ENCODE peak calls at places on chromosome 7, in seven cellular contexts. One of them, this sample, is unnamed.

GRCh38 chr7:71285614-71286013 is 153.7 kb downstream of the GALNT17 start:
- DNase-seq in stomach: no peak
- DNase-seq in AG04450: no peak
- DNase-seq in brain microvascular endothelial cell: no peak
- DNase-seq in IMR-90: no peak
- DNase-seq in retinal pigment epithelial cell: no peak
- DNase-seq in astrocyte of the spinal cord: no peak
- DNase-seq in this sample: no peak

GRCh38 chr7:46146454-46147255 is 225.6 kb upstream of the IGFBP3 start:
- DNase-seq in stomach: no peak
- DNase-seq in AG04450: no peak
- DNase-seq in brain microvascular endothelial cell: peak
- DNase-seq in IMR-90: peak
- DNase-seq in retinal pigment epithelial cell: no peak
- DNase-seq in astrocyte of the spinal cord: peak
- DNase-seq in this sample: peak

GRCh38 chr7:100132697-100133137 is 6.0 kb downstream of the MBLAC1 start:
- DNase-seq in stomach: peak
- DNase-seq in AG04450: no peak
- DNase-seq in brain microvascular endothelial cell: peak
- DNase-seq in IMR-90: peak
- DNase-seq in retinal pigment epithelial cell: no peak
- DNase-seq in astrocyte of the spinal cord: peak
- DNase-seq in this sample: peak

GRCh38 chr7:150397376-150398107 is 18.4 kb downstream of the ZNF775 start:
- DNase-seq in stomach: no peak
- DNase-seq in AG04450: no peak
- DNase-seq in brain microvascular endothelial cell: no peak
- DNase-seq in IMR-90: no peak
- DNase-seq in retinal pigment epithelial cell: no peak
- DNase-seq in astrocyte of the spinal cord: no peak
- DNase-seq in this sample: no peak

GRCh38 chr7:64868469-64868868 is 34.6 kb upstream of the ZNF273 start:
- DNase-seq in stomach: peak
- DNase-seq in AG04450: no peak
- DNase-seq in brain microvascular endothelial cell: no peak
- DNase-seq in IMR-90: no peak
- DNase-seq in retinal pigment epithelial cell: no peak
- DNase-seq in astrocyte of the spinal cord: no peak
- DNase-seq in this sample: no peak

GRCh38 chr7:5419523-5420107 is 4.0 kb downstream of the TNRC18 start:
- DNase-seq in stomach: peak
- DNase-seq in AG04450: no peak
- DNase-seq in brain microvascular endothelial cell: no peak
- DNase-seq in IMR-90: no peak
- DNase-seq in retinal pigment epithelial cell: no peak
- DNase-seq in astrocyte of the spinal cord: no peak
- DNase-seq in this sample: no peak

GRCh38 chr7:159317294-159317693 is 172.6 kb upstream of the VIPR2 start:
- DNase-seq in stomach: no peak
- DNase-seq in AG04450: no peak
- DNase-seq in brain microvascular endothelial cell: no peak
- DNase-seq in IMR-90: no peak
- DNase-seq in retinal pigment epithelial cell: no peak
- DNase-seq in astrocyte of the spinal cord: no peak
- DNase-seq in this sample: no peak

GRCh38 chr7:133536450-133536849 is 283.6 kb downstream of the EXOC4 start:
- DNase-seq in stomach: no peak
- DNase-seq in AG04450: no peak
- DNase-seq in brain microvascular endothelial cell: no peak
- DNase-seq in IMR-90: no peak
- DNase-seq in retinal pigment epithelial cell: no peak
- DNase-seq in astrocyte of the spinal cord: no peak
- DNase-seq in this sample: no peak

GRCh38 chr7:118053353-118053752 is 130.6 kb upstream of the LSM8 start:
- DNase-seq in stomach: no peak
- DNase-seq in AG04450: no peak
- DNase-seq in brain microvascular endothelial cell: no peak
- DNase-seq in IMR-90: no peak
- DNase-seq in retinal pigment epithelial cell: no peak
- DNase-seq in astrocyte of the spinal cord: no peak
- DNase-seq in this sample: no peak

GRCh38 chr7:98211221-98211675 is at the start of gene BHLHA15:
- DNase-seq in stomach: peak
- DNase-seq in AG04450: no peak
- DNase-seq in brain microvascular endothelial cell: no peak
- DNase-seq in IMR-90: no peak
- DNase-seq in retinal pigment epithelial cell: no peak
- DNase-seq in astrocyte of the spinal cord: no peak
- DNase-seq in this sample: no peak

GRCh38 chr7:85074992-85075391 is 111.9 kb downstream of the SEMA3D start:
- DNase-seq in stomach: no peak
- DNase-seq in AG04450: no peak
- DNase-seq in brain microvascular endothelial cell: no peak
- DNase-seq in IMR-90: peak
- DNase-seq in retinal pigment epithelial cell: no peak
- DNase-seq in astrocyte of the spinal cord: no peak
- DNase-seq in this sample: no peak

GRCh38 chr7:155511597-155511996 is 34.8 kb downstream of the CNPY1 start:
- DNase-seq in stomach: no peak
- DNase-seq in AG04450: no peak
- DNase-seq in brain microvascular endothelial cell: no peak
- DNase-seq in IMR-90: no peak
- DNase-seq in retinal pigment epithelial cell: no peak
- DNase-seq in astrocyte of the spinal cord: no peak
- DNase-seq in this sample: no peak

GRCh38 chr7:4784799-4785198 is 9.4 kb downstream of the AP5Z1 start:
- DNase-seq in stomach: no peak
- DNase-seq in AG04450: no peak
- DNase-seq in brain microvascular endothelial cell: no peak
- DNase-seq in IMR-90: no peak
- DNase-seq in retinal pigment epithelial cell: no peak
- DNase-seq in astrocyte of the spinal cord: no peak
- DNase-seq in this sample: no peak

GRCh38 chr7:8638076-8638475 is 204.7 kb downstream of the NXPH1 start:
- DNase-seq in stomach: no peak
- DNase-seq in AG04450: no peak
- DNase-seq in brain microvascular endothelial cell: no peak
- DNase-seq in IMR-90: no peak
- DNase-seq in retinal pigment epithelial cell: no peak
- DNase-seq in astrocyte of the spinal cord: peak
- DNase-seq in this sample: no peak

GRCh38 chr7:131898418-131898817 is 342.0 kb upstream of the PODXL start:
- DNase-seq in stomach: no peak
- DNase-seq in AG04450: no peak
- DNase-seq in brain microvascular endothelial cell: no peak
- DNase-seq in IMR-90: no peak
- DNase-seq in retinal pigment epithelial cell: no peak
- DNase-seq in astrocyte of the spinal cord: peak
- DNase-seq in this sample: peak

GRCh38 chr7:129952164-129952652 is 552 bp downstream of the UBE2H start:
- DNase-seq in stomach: peak
- DNase-seq in AG04450: no peak
- DNase-seq in brain microvascular endothelial cell: no peak
- DNase-seq in IMR-90: no peak
- DNase-seq in retinal pigment epithelial cell: no peak
- DNase-seq in astrocyte of the spinal cord: peak
- DNase-seq in this sample: no peak

GRCh38 chr7:114631249-114631822 is 216.7 kb downstream of the FOXP2 start:
- DNase-seq in stomach: no peak
- DNase-seq in AG04450: no peak
- DNase-seq in brain microvascular endothelial cell: no peak
- DNase-seq in IMR-90: no peak
- DNase-seq in retinal pigment epithelial cell: no peak
- DNase-seq in astrocyte of the spinal cord: no peak
- DNase-seq in this sample: no peak

GRCh38 chr7:79702116-79702515 is 248.6 kb upstream of the MAGI2 start:
- DNase-seq in stomach: no peak
- DNase-seq in AG04450: no peak
- DNase-seq in brain microvascular endothelial cell: peak
- DNase-seq in IMR-90: peak
- DNase-seq in retinal pigment epithelial cell: no peak
- DNase-seq in astrocyte of the spinal cord: no peak
- DNase-seq in this sample: no peak

GRCh38 chr7:20214787-20215669 is 2.2 kb downstream of the MACC1 start:
- DNase-seq in stomach: no peak
- DNase-seq in AG04450: no peak
- DNase-seq in brain microvascular endothelial cell: no peak
- DNase-seq in IMR-90: no peak
- DNase-seq in retinal pigment epithelial cell: no peak
- DNase-seq in astrocyte of the spinal cord: no peak
- DNase-seq in this sample: no peak

DNA sequence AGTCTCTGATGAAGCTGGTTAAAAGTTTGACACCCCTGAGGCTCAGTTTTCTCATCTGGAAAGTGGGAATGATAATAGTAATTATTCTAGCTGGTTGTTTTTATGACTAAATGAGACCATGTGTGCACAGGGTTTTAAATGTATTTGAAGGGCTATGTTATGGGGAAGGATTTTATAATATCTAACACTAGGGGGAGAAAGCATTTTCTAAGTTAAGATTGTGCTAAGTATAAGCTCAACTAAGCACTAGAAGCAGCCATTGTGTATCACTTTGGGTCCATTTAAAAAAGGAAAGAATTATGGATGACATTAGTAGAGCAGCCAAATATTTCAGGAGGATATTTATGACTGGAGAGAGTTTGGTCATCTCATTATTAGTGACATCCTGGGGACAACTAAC is 49.5 kb upstream of the CREB5 start:
- DNase-seq in stomach: no peak
- DNase-seq in AG04450: no peak
- DNase-seq in brain microvascular endothelial cell: no peak
- DNase-seq in IMR-90: no peak
- DNase-seq in retinal pigment epithelial cell: no peak
- DNase-seq in astrocyte of the spinal cord: no peak
- DNase-seq in this sample: no peak
- TF ChIP-seq CTCF in stomach: no peak
- TF ChIP-seq CTCF in AG04450: peak
- TF ChIP-seq CTCF in brain microvascular endothelial cell: peak
- TF ChIP-seq CTCF in IMR-90: no peak
- TF ChIP-seq CTCF in retinal pigment epithelial cell: peak
- TF ChIP-seq CTCF in astrocyte of the spinal cord: peak
- TF ChIP-seq CTCF in this sample: peak

GRCh38 chr7:25181537-25181936 is 46.7 kb downstream of the NPVF start:
- DNase-seq in stomach: no peak
- DNase-seq in AG04450: no peak
- DNase-seq in brain microvascular endothelial cell: no peak
- DNase-seq in IMR-90: no peak
- DNase-seq in retinal pigment epithelial cell: no peak
- DNase-seq in astrocyte of the spinal cord: no peak
- DNase-seq in this sample: no peak

GRCh38 chr7:25179771-25180591 is 48.3 kb downstream of the NPVF start:
- DNase-seq in stomach: peak
- DNase-seq in AG04450: peak
- DNase-seq in brain microvascular endothelial cell: peak
- DNase-seq in IMR-90: peak
- DNase-seq in retinal pigment epithelial cell: peak
- DNase-seq in astrocyte of the spinal cord: peak
- DNase-seq in this sample: peak

GRCh38 chr7:25180946-25181345 is 47.3 kb downstream of the NPVF start:
- DNase-seq in stomach: no peak
- DNase-seq in AG04450: no peak
- DNase-seq in brain microvascular endothelial cell: no peak
- DNase-seq in IMR-90: no peak
- DNase-seq in retinal pigment epithelial cell: no peak
- DNase-seq in astrocyte of the spinal cord: no peak
- DNase-seq in this sample: no peak

GRCh38 chr7:25179325-25179724 is 49.0 kb downstream of the NPVF start:
- DNase-seq in stomach: no peak
- DNase-seq in AG04450: no peak
- DNase-seq in brain microvascular endothelial cell: no peak
- DNase-seq in IMR-90: no peak
- DNase-seq in retinal pigment epithelial cell: no peak
- DNase-seq in astrocyte of the spinal cord: no peak
- DNase-seq in this sample: no peak

GRCh38 chr7:25180592-25180923 is 47.7 kb downstream of the NPVF start:
- DNase-seq in stomach: no peak
- DNase-seq in AG04450: no peak
- DNase-seq in brain microvascular endothelial cell: no peak
- DNase-seq in IMR-90: no peak
- DNase-seq in retinal pigment epithelial cell: no peak
- DNase-seq in astrocyte of the spinal cord: no peak
- DNase-seq in this sample: no peak
- H3K4me3 ChIP-seq in stomach: peak
- H3K4me3 ChIP-seq in AG04450: peak
- H3K4me3 ChIP-seq in brain microvascular endothelial cell: peak
- H3K4me3 ChIP-seq in IMR-90: peak
- H3K4me3 ChIP-seq in retinal pigment epithelial cell: peak
- H3K4me3 ChIP-seq in astrocyte of the spinal cord: peak
- H3K4me3 ChIP-seq in this sample: peak

GRCh38 chr7:34133983-34134782 is 228.8 kb downstream of the BMPER start:
- DNase-seq in stomach: peak
- DNase-seq in AG04450: peak
- DNase-seq in brain microvascular endothelial cell: peak
- DNase-seq in IMR-90: peak
- DNase-seq in retinal pigment epithelial cell: no peak
- DNase-seq in astrocyte of the spinal cord: peak
- DNase-seq in this sample: peak
- TF ChIP-seq CTCF in stomach: no peak
- TF ChIP-seq CTCF in AG04450: peak
- TF ChIP-seq CTCF in brain microvascular endothelial cell: peak
- TF ChIP-seq CTCF in IMR-90: peak
- TF ChIP-seq CTCF in retinal pigment epithelial cell: peak
- TF ChIP-seq CTCF in astrocyte of the spinal cord: peak
- TF ChIP-seq CTCF in this sample: peak

GRCh38 chr7:128361463-128362441 is at the start of gene PRRT4:
- DNase-seq in stomach: peak
- DNase-seq in AG04450: no peak
- DNase-seq in brain microvascular endothelial cell: no peak
- DNase-seq in IMR-90: no peak
- DNase-seq in retinal pigment epithelial cell: no peak
- DNase-seq in astrocyte of the spinal cord: no peak
- DNase-seq in this sample: no peak

GRCh38 chr7:128358233-128358632 is 3.3 kb downstream of the PRRT4 start:
- DNase-seq in stomach: no peak
- DNase-seq in AG04450: no peak
- DNase-seq in brain microvascular endothelial cell: no peak
- DNase-seq in IMR-90: no peak
- DNase-seq in retinal pigment epithelial cell: no peak
- DNase-seq in astrocyte of the spinal cord: no peak
- DNase-seq in this sample: no peak

GRCh38 chr7:128357366-128357662 is 4.2 kb downstream of the PRRT4 start:
- DNase-seq in stomach: no peak
- DNase-seq in AG04450: no peak
- DNase-seq in brain microvascular endothelial cell: no peak
- DNase-seq in IMR-90: no peak
- DNase-seq in retinal pigment epithelial cell: no peak
- DNase-seq in astrocyte of the spinal cord: no peak
- DNase-seq in this sample: no peak

GRCh38 chr7:128359336-128359735 is 2.2 kb downstream of the PRRT4 start:
- DNase-seq in stomach: no peak
- DNase-seq in AG04450: no peak
- DNase-seq in brain microvascular endothelial cell: no peak
- DNase-seq in IMR-90: no peak
- DNase-seq in retinal pigment epithelial cell: no peak
- DNase-seq in astrocyte of the spinal cord: no peak
- DNase-seq in this sample: no peak

DNA sequence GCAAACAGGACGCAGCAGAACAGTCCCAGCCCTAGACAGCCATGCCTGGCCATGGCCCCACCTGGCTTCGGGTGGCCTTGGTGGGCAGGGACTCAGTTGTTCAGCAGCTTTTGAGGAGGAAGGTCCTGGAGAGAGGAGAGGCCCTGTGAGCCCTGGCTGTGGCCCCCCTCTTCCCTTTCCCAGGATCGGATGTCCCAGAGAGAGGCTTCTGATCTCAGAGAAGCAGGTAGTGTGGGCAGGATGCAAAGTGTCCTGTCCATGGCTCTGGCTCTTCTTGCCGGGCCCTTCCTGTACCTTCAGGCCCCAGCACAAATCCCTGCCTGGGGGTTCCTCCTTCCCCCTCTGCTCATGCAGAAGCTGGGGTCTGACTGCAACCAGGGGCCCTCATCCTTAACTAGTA is 1.6 kb downstream of the PRRT4 start:
- DNase-seq in stomach: no peak
- DNase-seq in AG04450: no peak
- DNase-seq in brain microvascular endothelial cell: no peak
- DNase-seq in IMR-90: no peak
- DNase-seq in retinal pigment epithelial cell: no peak
- DNase-seq in astrocyte of the spinal cord: no peak
- DNase-seq in this sample: no peak
- H3K4me3 ChIP-seq in stomach: no peak
- H3K4me3 ChIP-seq in AG04450: no peak
- H3K4me3 ChIP-seq in brain microvascular endothelial cell: no peak
- H3K4me3 ChIP-seq in IMR-90: no peak
- H3K4me3 ChIP-seq in retinal pigment epithelial cell: no peak
- H3K4me3 ChIP-seq in astrocyte of the spinal cord: no peak
- H3K4me3 ChIP-seq in this sample: no peak

This sample was measured in fibroblast of pulmonary artery.